ENCODE peak calls at places on chromosomes 7 and 10, in seven cellular contexts. A, N, T, F, X, M and Z are unnamed samples.

GRCh38 chr7:134463751-134464150 is 4.9 kb upstream of the AKR1B1 start:
- DNase-seq in X (no peak), N (no peak), T (no peak), F (no peak), A (no peak), M (no peak), Z (no peak)

GRCh38 chr10:27745719-27746363 is at the start of gene MKX:
- DNase-seq in N (peak; percentile 89), M (peak; percentile 44), A (peak; percentile 93), T (peak; percentile 51), F (peak; percentile 24), X (peak; percentile 82), Z (peak; percentile 84)

GRCh38 chr10:93352638-93353383 is 129.3 kb downstream of the MYOF start:
- DNase-seq in F (peak; percentile 48), A (no peak), M (peak; percentile 52), T (peak; percentile 85), N (peak; percentile 70), X (no peak), Z (peak; percentile 46)

GRCh38 chr10:43816351-43817321 is 168.0 kb upstream of the ZNF32 start:
- DNase-seq in X (no peak), M (peak; percentile 72), A (no peak), T (peak; percentile 88), F (peak; percentile 95), N (no peak), Z (no peak)

GRCh38 chr7:68544851-68545250 is 1053.4 kb upstream of the AUTS2 start:
- DNase-seq in X (no peak), F (no peak), A (no peak), M (no peak), N (no peak), T (no peak), Z (no peak)

GRCh38 chr7:16232273-16232672 is 189.1 kb downstream of the CRPPA start:
- DNase-seq in T (no peak), F (no peak), X (no peak), N (no peak), A (no peak), M (no peak), Z (no peak)

GRCh38 chr7:44086627-44087026 is 4.3 kb upstream of the POLM start:
- DNase-seq in M (no peak), A (no peak), X (no peak), N (no peak), T (no peak), F (no peak), Z (no peak)

GRCh38 chr7:3673524-3673923 is 372.5 kb downstream of the SDK1 start:
- DNase-seq in F (no peak), M (peak; percentile 6), A (peak; percentile 84), T (peak; percentile 65), X (peak; percentile 66), N (peak; percentile 76), Z (peak; percentile 37)

GRCh38 chr7:7944619-7945282 is 23.8 kb upstream of the GLCCI1 start:
- DNase-seq in T (no peak), N (peak; percentile 9), F (no peak), X (no peak), A (no peak), M (no peak), Z (no peak)

GRCh38 chr7:105794741-105795729 is 81.4 kb downstream of the ATXN7L1 start:
- DNase-seq in A (no peak), T (no peak), F (peak; percentile 62), N (no peak), X (no peak), M (peak; percentile 84), Z (no peak)

GRCh38 chr10:101920497-101920896 is 76.9 kb upstream of the KCNIP2 start:
- DNase-seq in N (no peak), T (no peak), A (no peak), X (no peak), M (no peak), F (no peak), Z (no peak)

GRCh38 chr10:101923212-101923611 is 79.6 kb upstream of the KCNIP2 start:
- DNase-seq in A (no peak), M (no peak), N (no peak), F (no peak), X (no peak), T (no peak), Z (no peak)

GRCh38 chr10:101925027-101925426 is 81.4 kb upstream of the KCNIP2 start:
- DNase-seq in X (no peak), T (no peak), F (no peak), A (no peak), M (no peak), N (no peak), Z (no peak)

DNA sequence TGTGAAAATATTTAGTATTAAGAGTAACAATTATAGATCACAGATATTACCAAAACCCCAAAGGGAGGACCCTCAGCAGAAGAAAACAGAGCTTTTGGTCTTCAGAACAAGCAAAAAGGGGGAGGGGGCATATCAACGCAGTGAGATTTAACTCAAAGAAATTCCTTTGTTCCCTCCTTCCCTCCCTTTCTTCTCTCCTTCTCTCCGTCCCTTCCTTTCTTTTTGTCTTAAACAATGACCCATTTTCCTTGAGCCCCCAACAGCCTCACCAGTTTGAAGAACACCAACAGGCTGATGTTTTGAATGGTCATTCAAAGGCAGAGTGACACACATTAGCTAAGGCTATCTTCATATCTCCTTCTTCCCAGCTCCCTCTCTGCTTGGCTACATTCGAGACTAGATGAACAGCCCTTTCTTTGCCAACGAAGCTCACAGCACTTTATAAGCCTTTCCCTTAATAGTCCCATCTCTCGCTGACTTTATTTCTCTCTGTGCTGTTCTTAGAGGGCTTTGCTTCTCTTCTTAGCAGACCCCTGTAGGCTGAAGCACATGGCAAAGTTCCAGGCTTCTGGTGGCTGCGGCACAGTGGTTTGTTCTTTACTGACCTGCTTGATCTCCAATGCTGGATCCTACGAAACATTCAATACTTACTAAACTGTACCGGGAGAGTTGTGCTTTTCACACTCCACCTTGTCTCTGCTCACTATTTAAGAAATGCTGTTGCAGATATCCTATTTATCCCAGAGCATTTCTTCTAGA is 75.6 kb upstream of the KCNIP2 start:
- DNase-seq in T (no peak), M (no peak), X (no peak), F (no peak), N (no peak), A (no peak), Z (no peak)
- H3K18ac ChIP-seq in T (no peak overlapping the region), M (no peak overlapping the region), X (peak overlapping the region; percentile 12), F (no peak overlapping the region), N (no peak overlapping the region), A (peak overlapping the region; percentile 25), Z (peak overlapping the region; percentile 4)

GRCh38 chr10:101671453-101671852 is 23.5 kb downstream of the FBXW4 start:
- DNase-seq in X (no peak), M (no peak), T (peak; percentile 60), F (no peak), N (no peak), A (no peak), Z (no peak)

GRCh38 chr10:101666025-101666424 is 28.9 kb downstream of the FBXW4 start:
- DNase-seq in M (no peak), N (no peak), A (no peak), X (no peak), T (no peak), F (no peak), Z (no peak)

GRCh38 chr10:101670635-101671034 is 24.3 kb downstream of the FBXW4 start:
- DNase-seq in A (no peak), N (no peak), M (no peak), T (no peak), X (no peak), F (no peak), Z (no peak)

GRCh38 chr10:101669181-101669580 is 25.8 kb downstream of the FBXW4 start:
- DNase-seq in X (no peak), A (no peak), T (no peak), F (no peak), N (no peak), M (no peak), Z (no peak)

GRCh38 chr10:101668566-101668965 is 26.4 kb downstream of the FBXW4 start:
- DNase-seq in X (no peak), A (no peak), M (no peak), F (no peak), N (peak; percentile 91), T (no peak), Z (no peak)
- H3K27ac ChIP-seq in X (no peak overlapping the region), A (no peak overlapping the region), M (no peak overlapping the region), F (no peak overlapping the region), N (no peak overlapping the region), T (no peak overlapping the region), Z (peak overlapping the region; percentile 21)

GRCh38 chr10:68135362-68135761 is 26.1 kb downstream of the MYPN start:
- DNase-seq in A (no peak), F (peak; percentile 17), T (no peak), M (peak; percentile 63), X (no peak), N (no peak), Z (no peak)
- H3K9ac ChIP-seq in A (no peak overlapping the region), F (peak overlapping the region; percentile 77), T (no peak overlapping the region), M (peak overlapping the region; percentile 51), X (no peak overlapping the region), N (no peak overlapping the region), Z (no peak overlapping the region)

DNA sequence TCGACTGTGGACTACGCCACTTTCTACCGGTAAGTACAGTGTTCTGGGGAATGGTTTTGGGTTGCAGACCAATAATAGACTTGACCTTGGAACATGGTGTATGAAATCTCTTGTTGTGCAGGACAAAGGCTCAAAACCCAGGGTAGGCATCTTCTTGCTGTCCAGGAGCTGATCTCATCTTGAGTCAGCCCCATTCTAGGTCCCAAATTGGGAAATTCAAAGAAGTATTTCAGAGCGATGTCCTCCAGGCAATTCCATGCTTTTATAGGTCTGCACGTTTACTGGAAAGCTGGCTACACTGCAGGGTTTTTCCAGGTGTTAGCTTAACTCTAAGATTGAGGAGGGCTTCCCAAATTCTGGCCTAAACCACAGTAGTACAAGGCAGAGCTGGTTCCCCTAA is 180.7 kb downstream of the BMPER start:
- DNase-seq in F (no peak), A (no peak), T (peak; percentile 91), N (no peak), X (no peak), M (no peak), Z (no peak)
- H3K18ac ChIP-seq in F (no peak overlapping the region), A (no peak overlapping the region), T (no peak overlapping the region), N (no peak overlapping the region), X (no peak overlapping the region), M (no peak overlapping the region), Z (no peak overlapping the region)

GRCh38 chr7:101218236-101219130 is 518 bp downstream of the ZNHIT1 start:
- DNase-seq in X (no peak), N (no peak), F (peak; percentile 24), A (no peak), T (no peak), M (peak; percentile 7), Z (no peak)
- H3K27ac ChIP-seq in X (no peak overlapping the region), N (no peak overlapping the region), F (peak overlapping the region; percentile 58), A (peak overlapping the region; percentile 6), T (no peak overlapping the region), M (peak overlapping the region; percentile 54), Z (no peak overlapping the region)